ENCODE peak calls at places on chromosome 14, in five cellular contexts. One of them, this sample, is unnamed.

GRCh38 chr14:87005336-87005735 is 987.6 kb downstream of the GALC start:
- DNase-seq in tibial artery: no peak
- DNase-seq in psoas muscle: no peak
- DNase-seq in endodermal cell: no peak
- DNase-seq in fibroblast of lung: peak; percentile 61
- DNase-seq in this sample: no peak

GRCh38 chr14:70999117-70999516 is 91.9 kb downstream of the PCNX1 start:
- DNase-seq in tibial artery: no peak
- DNase-seq in psoas muscle: no peak
- DNase-seq in endodermal cell: no peak
- DNase-seq in fibroblast of lung: no peak
- DNase-seq in this sample: no peak

GRCh38 chr14:85634205-85634604 is 104.3 kb downstream of the FLRT2 start:
- DNase-seq in tibial artery: no peak
- DNase-seq in psoas muscle: no peak
- DNase-seq in endodermal cell: no peak
- DNase-seq in fibroblast of lung: no peak
- DNase-seq in this sample: peak; percentile 55

GRCh38 chr14:81594012-81594411 is 60.4 kb upstream of the SEL1L start:
- DNase-seq in tibial artery: peak; percentile 76
- DNase-seq in psoas muscle: no peak
- DNase-seq in endodermal cell: peak; percentile 64
- DNase-seq in fibroblast of lung: no peak
- DNase-seq in this sample: peak; percentile 18

GRCh38 chr14:22580604-22581003 is 8.4 kb downstream of the DAD1 start:
- DNase-seq in tibial artery: no peak
- DNase-seq in psoas muscle: no peak
- DNase-seq in endodermal cell: no peak
- DNase-seq in fibroblast of lung: no peak
- DNase-seq in this sample: no peak

GRCh38 chr14:37594916-37595808 is at the start of the genes FOXA1 and TTC6:
- DNase-seq in tibial artery: no peak
- DNase-seq in psoas muscle: peak; percentile 56
- DNase-seq in endodermal cell: peak; percentile 84
- DNase-seq in fibroblast of lung: no peak
- DNase-seq in this sample: peak; percentile 66

GRCh38 chr14:98183556-98183955 is 1088.4 kb downstream of the BCL11B start:
- DNase-seq in tibial artery: no peak
- DNase-seq in psoas muscle: no peak
- DNase-seq in endodermal cell: no peak
- DNase-seq in fibroblast of lung: no peak
- DNase-seq in this sample: no peak

GRCh38 chr14:81416233-81416927 is 16.3 kb upstream of the STON2 start:
- DNase-seq in tibial artery: no peak
- DNase-seq in psoas muscle: no peak
- DNase-seq in endodermal cell: no peak
- DNase-seq in fibroblast of lung: no peak
- DNase-seq in this sample: no peak

GRCh38 chr14:52079239-52079956 is 10.5 kb upstream of the NID2 start:
- DNase-seq in tibial artery: no peak
- DNase-seq in psoas muscle: no peak
- DNase-seq in endodermal cell: no peak
- DNase-seq in fibroblast of lung: no peak
- DNase-seq in this sample: no peak

GRCh38 chr14:95534299-95535225 is at the start of gene GLRX5:
- DNase-seq in tibial artery: peak; percentile 100
- DNase-seq in psoas muscle: peak; percentile 99
- DNase-seq in endodermal cell: peak; percentile 99
- DNase-seq in fibroblast of lung: peak; percentile 100
- DNase-seq in this sample: peak; percentile 100

GRCh38 chr14:21987937-21988336 is 314.3 kb upstream of the OR4E1 start:
- DNase-seq in tibial artery: no peak
- DNase-seq in psoas muscle: no peak
- DNase-seq in endodermal cell: peak; percentile 68
- DNase-seq in fibroblast of lung: peak; percentile 26
- DNase-seq in this sample: peak; percentile 77

GRCh38 chr14:44889600-44890479 is 71.9 kb downstream of the KLHL28 start:
- DNase-seq in tibial artery: no peak
- DNase-seq in psoas muscle: no peak
- DNase-seq in endodermal cell: no peak
- DNase-seq in fibroblast of lung: peak; percentile 21
- DNase-seq in this sample: no peak

GRCh38 chr14:105468621-105469241 is 5.9 kb upstream of the CRIP2 start:
- DNase-seq in tibial artery: peak; percentile 92
- DNase-seq in psoas muscle: peak; percentile 79
- DNase-seq in endodermal cell: no peak
- DNase-seq in fibroblast of lung: no peak
- DNase-seq in this sample: no peak

GRCh38 chr14:90545966-90546751 is 149.3 kb downstream of the CALM1 start:
- DNase-seq in tibial artery: peak; percentile 91
- DNase-seq in psoas muscle: peak; percentile 87
- DNase-seq in endodermal cell: no peak
- DNase-seq in fibroblast of lung: no peak
- DNase-seq in this sample: no peak

GRCh38 chr14:90491221-90491867 is 94.5 kb downstream of the CALM1 start:
- DNase-seq in tibial artery: peak; percentile 90
- DNase-seq in psoas muscle: peak; percentile 83
- DNase-seq in endodermal cell: no peak
- DNase-seq in fibroblast of lung: peak; percentile 20
- DNase-seq in this sample: peak; percentile 79

GRCh38 chr14:68168460-68169109 is 349.0 kb downstream of the RAD51B start:
- DNase-seq in tibial artery: no peak
- DNase-seq in psoas muscle: no peak
- DNase-seq in endodermal cell: no peak
- DNase-seq in fibroblast of lung: no peak
- DNase-seq in this sample: no peak

GRCh38 chr14:104665663-104666522 is 23.5 kb upstream of the INF2 start:
- DNase-seq in tibial artery: peak; percentile 79
- DNase-seq in psoas muscle: no peak
- DNase-seq in endodermal cell: peak; percentile 87
- DNase-seq in fibroblast of lung: no peak
- DNase-seq in this sample: no peak

GRCh38 chr14:98259881-98260280 is 1012.1 kb downstream of the BCL11B start:
- DNase-seq in tibial artery: no peak
- DNase-seq in psoas muscle: no peak
- DNase-seq in endodermal cell: no peak
- DNase-seq in fibroblast of lung: no peak
- DNase-seq in this sample: no peak

GRCh38 chr14:50099335-50099734 is 17.0 kb downstream of the VCPKMT start:
- DNase-seq in tibial artery: no peak
- DNase-seq in psoas muscle: no peak
- DNase-seq in endodermal cell: no peak
- DNase-seq in fibroblast of lung: no peak
- DNase-seq in this sample: no peak
- H3K4me1 ChIP-seq in tibial artery: no peaks in the 10 kb centered on the region
- H3K4me1 ChIP-seq in psoas muscle: no peaks in the 10 kb centered on the region
- H3K4me1 ChIP-seq in endodermal cell: no peaks in the 10 kb centered on the region
- H3K4me1 ChIP-seq in fibroblast of lung: no peaks in the 10 kb centered on the region
- H3K4me1 ChIP-seq in this sample: no peaks in the 10 kb centered on the region

DNA sequence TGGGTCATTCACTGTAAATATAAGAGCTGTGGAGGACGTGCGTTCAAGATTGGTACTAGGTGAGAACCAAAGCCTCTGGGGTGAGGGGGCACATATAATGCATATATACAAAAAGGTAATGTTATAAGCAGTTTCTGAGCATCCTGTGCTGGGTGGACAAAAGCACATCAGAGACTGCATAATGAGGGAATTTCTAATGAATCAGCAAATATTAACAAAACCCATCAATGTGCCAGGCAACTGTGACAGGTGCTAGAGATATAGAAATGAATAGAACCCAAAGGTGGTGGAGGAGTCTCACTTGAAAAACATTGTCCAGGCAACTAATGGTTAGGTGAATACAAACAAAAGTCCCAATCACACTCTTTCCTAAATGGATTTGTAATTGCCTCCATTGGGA is 74.7 kb downstream of the GPR65 start:
- DNase-seq in tibial artery: no peak
- DNase-seq in psoas muscle: no peak
- DNase-seq in endodermal cell: no peak
- DNase-seq in fibroblast of lung: no peak
- DNase-seq in this sample: no peak
- H3K4me1 ChIP-seq in tibial artery: no peaks in the 10 kb centered on the region
- H3K4me1 ChIP-seq in psoas muscle: no peaks in the 10 kb centered on the region
- H3K4me1 ChIP-seq in endodermal cell: no peaks in the 10 kb centered on the region
- H3K4me1 ChIP-seq in fibroblast of lung: no peaks in the 10 kb centered on the region
- H3K4me1 ChIP-seq in this sample: no peaks in the 10 kb centered on the region

GRCh38 chr14:100674897-100675618 is 51.6 kb upstream of the DLK1 start:
- DNase-seq in tibial artery: no peak
- DNase-seq in psoas muscle: no peak
- DNase-seq in endodermal cell: no peak
- DNase-seq in fibroblast of lung: no peak
- DNase-seq in this sample: no peak

GRCh38 chr14:100674428-100674827 is 52.3 kb upstream of the DLK1 start:
- DNase-seq in tibial artery: no peak
- DNase-seq in psoas muscle: no peak
- DNase-seq in endodermal cell: no peak
- DNase-seq in fibroblast of lung: no peak
- DNase-seq in this sample: no peak

GRCh38 chr14:100671906-100672305 is 54.8 kb upstream of the DLK1 start:
- DNase-seq in tibial artery: no peak
- DNase-seq in psoas muscle: no peak
- DNase-seq in endodermal cell: no peak
- DNase-seq in fibroblast of lung: no peak
- DNase-seq in this sample: no peak

GRCh38 chr14:100673085-100673806 is 53.4 kb upstream of the DLK1 start:
- DNase-seq in tibial artery: no peak
- DNase-seq in psoas muscle: no peak
- DNase-seq in endodermal cell: peak; percentile 95
- DNase-seq in fibroblast of lung: no peak
- DNase-seq in this sample: no peak

GRCh38 chr14:100673807-100674154 is 52.9 kb upstream of the DLK1 start:
- DNase-seq in tibial artery: no peak
- DNase-seq in psoas muscle: no peak
- DNase-seq in endodermal cell: no peak
- DNase-seq in fibroblast of lung: no peak
- DNase-seq in this sample: no peak
- H3K4me1 ChIP-seq in tibial artery: no peaks in the 10 kb centered on the region
- H3K4me1 ChIP-seq in psoas muscle: peaks cover 9% of the 10 kb centered on the region
- H3K4me1 ChIP-seq in endodermal cell: peaks cover 48% of the 10 kb centered on the region
- H3K4me1 ChIP-seq in fibroblast of lung: peaks cover 6% of the 10 kb centered on the region
- H3K4me1 ChIP-seq in this sample: peaks cover 14% of the 10 kb centered on the region

GRCh38 chr14:74574706-74575105 is 37.3 kb downstream of the LTBP2 start:
- DNase-seq in tibial artery: no peak
- DNase-seq in psoas muscle: peak; percentile 51
- DNase-seq in endodermal cell: no peak
- DNase-seq in fibroblast of lung: no peak
- DNase-seq in this sample: no peak
- H3K4me1 ChIP-seq in tibial artery: peaks cover 68% of the 10 kb centered on the region
- H3K4me1 ChIP-seq in psoas muscle: peaks cover 6% of the 10 kb centered on the region
- H3K4me1 ChIP-seq in endodermal cell: no peaks in the 10 kb centered on the region
- H3K4me1 ChIP-seq in fibroblast of lung: peaks cover 59% of the 10 kb centered on the region
- H3K4me1 ChIP-seq in this sample: peaks cover 7% of the 10 kb centered on the region

GRCh38 chr14:49982082-49982481 is 89.2 kb downstream of the ARF6 start:
- DNase-seq in tibial artery: no peak
- DNase-seq in psoas muscle: no peak
- DNase-seq in endodermal cell: no peak
- DNase-seq in fibroblast of lung: no peak
- DNase-seq in this sample: no peak
- H3K4me1 ChIP-seq in tibial artery: peaks cover 6% of the 10 kb centered on the region
- H3K4me1 ChIP-seq in psoas muscle: no peaks in the 10 kb centered on the region
- H3K4me1 ChIP-seq in endodermal cell: no peaks in the 10 kb centered on the region
- H3K4me1 ChIP-seq in fibroblast of lung: peaks cover 19% of the 10 kb centered on the region
- H3K4me1 ChIP-seq in this sample: no peaks in the 10 kb centered on the region

GRCh38 chr14:72521968-72522741 is 371.7 kb downstream of the DPF3 start:
- DNase-seq in tibial artery: no peak
- DNase-seq in psoas muscle: no peak
- DNase-seq in endodermal cell: no peak
- DNase-seq in fibroblast of lung: peak; percentile 34
- DNase-seq in this sample: no peak

GRCh38 chr14:72524230-72524629 is 369.7 kb downstream of the DPF3 start:
- DNase-seq in tibial artery: no peak
- DNase-seq in psoas muscle: no peak
- DNase-seq in endodermal cell: no peak
- DNase-seq in fibroblast of lung: no peak
- DNase-seq in this sample: no peak

GRCh38 chr14:72523397-72524157 is 370.3 kb downstream of the DPF3 start:
- DNase-seq in tibial artery: no peak
- DNase-seq in psoas muscle: no peak
- DNase-seq in endodermal cell: no peak
- DNase-seq in fibroblast of lung: peak; percentile 79
- DNase-seq in this sample: peak; percentile 22

GRCh38 chr14:72521045-72521444 is 372.9 kb downstream of the DPF3 start:
- DNase-seq in tibial artery: no peak
- DNase-seq in psoas muscle: no peak
- DNase-seq in endodermal cell: no peak
- DNase-seq in fibroblast of lung: no peak
- DNase-seq in this sample: no peak

GRCh38 chr14:72522847-72523246 is 371.1 kb downstream of the DPF3 start:
- DNase-seq in tibial artery: no peak
- DNase-seq in psoas muscle: no peak
- DNase-seq in endodermal cell: no peak
- DNase-seq in fibroblast of lung: no peak
- DNase-seq in this sample: no peak
- H3K4me1 ChIP-seq in tibial artery: no peaks in the 10 kb centered on the region
- H3K4me1 ChIP-seq in psoas muscle: no peaks in the 10 kb centered on the region
- H3K4me1 ChIP-seq in endodermal cell: no peaks in the 10 kb centered on the region
- H3K4me1 ChIP-seq in fibroblast of lung: peaks cover 2% of the 10 kb centered on the region
- H3K4me1 ChIP-seq in this sample: peaks cover 5% of the 10 kb centered on the region

DNA sequence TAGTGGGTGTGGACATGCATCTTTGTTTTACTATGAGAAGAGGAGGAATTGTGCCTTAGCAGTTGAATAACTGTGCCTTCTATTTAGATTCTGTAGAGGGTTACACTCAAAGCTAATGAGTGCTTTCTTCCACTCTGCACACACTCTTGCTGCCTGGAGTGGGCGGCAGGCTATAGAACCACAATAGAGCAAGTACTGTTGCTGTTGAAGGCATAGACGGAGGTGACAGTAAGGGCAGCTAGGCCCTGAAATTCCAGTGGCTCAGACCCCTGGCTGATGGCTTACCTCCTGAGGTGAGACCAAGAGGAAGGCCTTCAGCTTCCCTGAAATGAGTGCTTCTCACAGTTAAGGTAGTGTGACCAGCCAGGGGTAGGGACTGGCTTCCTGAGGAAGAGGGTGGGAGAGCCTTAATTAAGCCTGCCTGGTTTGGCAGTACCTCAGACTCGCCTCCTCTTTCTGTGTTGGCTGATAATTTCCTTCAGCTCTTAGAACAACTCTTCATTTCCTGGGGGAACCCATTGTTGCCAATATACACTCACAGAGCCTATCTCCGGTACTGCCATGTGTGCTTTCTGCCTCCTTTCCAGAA is 24.7 kb downstream of the SUSD6 start:
- DNase-seq in tibial artery: no peak
- DNase-seq in psoas muscle: no peak
- DNase-seq in endodermal cell: no peak
- DNase-seq in fibroblast of lung: no peak
- DNase-seq in this sample: no peak
- H3K4me1 ChIP-seq in tibial artery: peaks cover 72% of the 10 kb centered on the region
- H3K4me1 ChIP-seq in psoas muscle: peaks cover 76% of the 10 kb centered on the region
- H3K4me1 ChIP-seq in endodermal cell: peaks cover 22% of the 10 kb centered on the region
- H3K4me1 ChIP-seq in fibroblast of lung: peaks cover 28% of the 10 kb centered on the region
- H3K4me1 ChIP-seq in this sample: peaks cover 11% of the 10 kb centered on the region

GRCh38 chr14:64706119-64706465 is 1.9 kb downstream of the PLEKHG3 start:
- DNase-seq in tibial artery: no peak
- DNase-seq in psoas muscle: no peak
- DNase-seq in endodermal cell: no peak
- DNase-seq in fibroblast of lung: no peak
- DNase-seq in this sample: no peak
- H3K4me1 ChIP-seq in tibial artery: peaks cover 50% of the 10 kb centered on the region
- H3K4me1 ChIP-seq in psoas muscle: no peaks in the 10 kb centered on the region
- H3K4me1 ChIP-seq in endodermal cell: peaks cover 33% of the 10 kb centered on the region
- H3K4me1 ChIP-seq in fibroblast of lung: peaks cover 13% of the 10 kb centered on the region
- H3K4me1 ChIP-seq in this sample: peaks cover 18% of the 10 kb centered on the region

This sample was measured in A673.